ENCODE peak calls at places on chromosome 13, in six cellular contexts. N is neural progenitor cell, Q is MM.1S, R is PC-3, P is GM23338, G is SK-N-SH. A is an unnamed sample.

GRCh38 chr13:107545946-107546502 is 669.3 kb downstream of the LIG4 start:
- DNase-seq in P (no peak), N (no peak), R (no peak), G (no peak), Q (no peak), A (no peak)

GRCh38 chr13:33471182-33471581 is 185.6 kb upstream of the STARD13 start:
- DNase-seq in Q (no peak), R (peak; percentile 36), G (no peak), N (peak; percentile 36), P (no peak), A (no peak)

GRCh38 chr13:36325912-36326311 is 20.3 kb downstream of the SPART start:
- DNase-seq in G (no peak), R (no peak), Q (no peak), N (peak; percentile 21), P (no peak), A (no peak)

GRCh38 chr13:62302341-62302740 is 886.7 kb upstream of the PCDH20 start:
- DNase-seq in G (no peak), N (no peak), R (peak; percentile 23), Q (no peak), P (no peak), A (no peak)

GRCh38 chr13:98647121-98647520 is 70.2 kb upstream of the STK24 start:
- DNase-seq in R (no peak), Q (no peak), G (no peak), N (no peak), P (no peak), A (no peak)

GRCh38 chr13:114143806-114144605 is 11.6 kb upstream of the RASA3 start:
- DNase-seq in G (peak; percentile 61), P (peak; percentile 72), R (no peak), N (peak; percentile 76), Q (no peak), A (no peak)

GRCh38 chr13:105202384-105202783 is 1333.1 kb downstream of the EFNB2 start:
- DNase-seq in N (peak; percentile 56), G (peak; percentile 9), P (peak; percentile 78), R (peak; percentile 43), Q (peak; percentile 18), A (no peak)

GRCh38 chr13:27744861-27745260 is 47.4 kb upstream of the GSX1 start:
- DNase-seq in G (no peak), Q (no peak), P (peak; percentile 78), N (peak; percentile 93), R (no peak), A (no peak)

GRCh38 chr13:71870036-71870435 is 3.0 kb upstream of the DACH1 start:
- DNase-seq in P (peak; percentile 23), N (peak; percentile 51), Q (no peak), G (no peak), R (no peak), A (no peak)

GRCh38 chr13:42038661-42039456 is 9.6 kb upstream of the DGKH start:
- DNase-seq in G (no peak), Q (no peak), N (peak; percentile 17), P (no peak), R (no peak), A (peak; percentile 63)

GRCh38 chr13:48629282-48629681 is 24.4 kb upstream of the CYSLTR2 start:
- DNase-seq in P (no peak), Q (no peak), G (no peak), R (no peak), N (no peak), A (no peak)

GRCh38 chr13:71459708-71460107 is 407.3 kb downstream of the DACH1 start:
- DNase-seq in Q (no peak), G (no peak), P (no peak), N (no peak), R (no peak), A (no peak)

GRCh38 chr13:33218020-33218419 is 67.5 kb downstream of the STARD13 start:
- DNase-seq in Q (no peak), G (no peak), P (peak; percentile 44), N (no peak), R (peak; percentile 88), A (peak; percentile 43)

GRCh38 chr13:29760561-29760960 is 89.9 kb downstream of the UBL3 start:
- DNase-seq in G (no peak), R (no peak), P (no peak), N (no peak), Q (peak; percentile 6), A (no peak)

GRCh38 chr13:109654341-109655205 is 131.8 kb downstream of the IRS2 start:
- DNase-seq in P (no peak), N (no peak), Q (no peak), G (no peak), R (no peak), A (no peak)

GRCh38 chr13:28753208-28753892 is 34.6 kb upstream of the SLC46A3 start:
- DNase-seq in P (peak; percentile 86), N (no peak), Q (no peak), R (peak; percentile 92), G (no peak), A (peak; percentile 98)

GRCh38 chr13:27147530-27148170 is 24.0 kb downstream of the USP12 start:
- DNase-seq in R (no peak), Q (no peak), N (no peak), P (no peak), G (no peak), A (no peak)

GRCh38 chr13:40469581-40470282 is 196.7 kb downstream of the FOXO1 start:
- DNase-seq in P (no peak), N (no peak), R (no peak), G (no peak), Q (no peak), A (peak; percentile 9)

GRCh38 chr13:110714798-110715394 is 1.4 kb downstream of the ING1 start:
- DNase-seq in P (peak; percentile 64), Q (peak; percentile 43), G (no peak), N (peak; percentile 74), R (peak; percentile 37), A (peak; percentile 68)

GRCh38 chr13:80251403-80251802 is 89.5 kb downstream of the SPRY2 start:
- DNase-seq in N (peak; percentile 1), G (no peak), P (peak; percentile 11), R (peak; percentile 64), Q (peak; percentile 17), A (peak; percentile 17)

GRCh38 chr13:58843071-58843470 is 1211.5 kb downstream of the PCDH17 start:
- DNase-seq in R (no peak), P (no peak), N (no peak), G (no peak), Q (no peak), A (no peak)
- TF ChIP-seq EZH2phosphoT487 in R (no peak), P (no peak), N (no peak), G (no peak), Q (no peak), A (no peak)

GRCh38 chr13:50055454-50055853 is 40.2 kb downstream of the KCNRG start:
- DNase-seq in R (no peak), P (no peak), Q (no peak), G (no peak), N (no peak), A (no peak)

GRCh38 chr13:50053844-50054243 is 38.6 kb downstream of the KCNRG start:
- DNase-seq in R (no peak), G (no peak), P (no peak), Q (no peak), N (no peak), A (no peak)

DNA sequence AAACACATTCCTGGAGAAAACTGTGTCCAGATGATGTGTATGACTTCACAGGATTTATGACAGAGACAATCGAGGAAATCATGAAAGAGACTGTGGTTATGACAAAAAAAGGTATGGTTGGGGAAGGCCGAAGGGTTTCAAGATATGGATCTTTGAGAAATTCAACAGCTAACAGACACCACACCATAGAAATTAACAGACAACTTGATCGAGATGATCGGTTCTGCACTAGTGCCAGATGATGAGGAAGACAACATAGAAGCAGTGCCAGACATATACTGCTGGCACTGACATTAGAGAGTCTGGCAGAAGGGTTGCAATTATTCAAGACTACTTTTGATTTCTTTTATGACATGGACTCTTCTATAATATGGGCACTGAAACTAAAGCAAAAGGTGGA is 37.2 kb downstream of the KCNRG start:
- DNase-seq in N (no peak), P (no peak), G (no peak), Q (no peak), R (no peak), A (no peak)
- H3F3A ChIP-seq in N (no peaks in the 10 kb centered on the region), P (no peaks in the 10 kb centered on the region), G (peaks cover 21% of the 10 kb centered on the region), Q (no peaks in the 10 kb centered on the region), R (no peaks in the 10 kb centered on the region), A (peaks cover 10% of the 10 kb centered on the region)

GRCh38 chr13:50712882-50713281 is 130.6 kb downstream of the DLEU7 start:
- DNase-seq in Q (no peak), N (no peak), P (no peak), R (no peak), G (no peak), A (no peak)

GRCh38 chr13:50711449-50711848 is 132.0 kb downstream of the DLEU7 start:
- DNase-seq in Q (no peak), N (no peak), R (no peak), G (peak; percentile 28), P (no peak), A (no peak)

GRCh38 chr13:50714886-50715285 is 128.6 kb downstream of the DLEU7 start:
- DNase-seq in Q (no peak), G (no peak), P (no peak), N (no peak), R (no peak), A (no peak)

GRCh38 chr13:50713849-50714248 is 129.6 kb downstream of the DLEU7 start:
- DNase-seq in R (peak; percentile 31), P (no peak), G (no peak), N (no peak), Q (no peak), A (peak; percentile 78)

GRCh38 chr13:50712469-50712868 is 131.0 kb downstream of the DLEU7 start:
- DNase-seq in G (no peak), R (no peak), Q (no peak), N (no peak), P (no peak), A (no peak)
- H3K4me1 ChIP-seq in G (peaks cover 8% of the 10 kb centered on the region), R (no peaks in the 10 kb centered on the region), Q (peaks cover 7% of the 10 kb centered on the region), N (no peaks in the 10 kb centered on the region), P (no peaks in the 10 kb centered on the region), A (peaks cover 18% of the 10 kb centered on the region)

GRCh38 chr13:75360170-75360569 is 121.8 kb downstream of the TBC1D4 start:
- DNase-seq in Q (no peak), N (no peak), G (no peak), P (no peak), R (no peak), A (no peak)

GRCh38 chr13:75362026-75362425 is 119.9 kb downstream of the TBC1D4 start:
- DNase-seq in R (no peak), N (no peak), G (no peak), P (no peak), Q (no peak), A (no peak)

GRCh38 chr13:75356426-75356825 is 125.5 kb downstream of the TBC1D4 start:
- DNase-seq in Q (no peak), R (no peak), N (no peak), G (no peak), P (no peak), A (no peak)

GRCh38 chr13:75357576-75358295 is 124.2 kb downstream of the TBC1D4 start:
- DNase-seq in P (peak; percentile 83), Q (peak; percentile 62), R (peak; percentile 76), G (peak; percentile 74), N (peak; percentile 77), A (peak; percentile 78)

DNA sequence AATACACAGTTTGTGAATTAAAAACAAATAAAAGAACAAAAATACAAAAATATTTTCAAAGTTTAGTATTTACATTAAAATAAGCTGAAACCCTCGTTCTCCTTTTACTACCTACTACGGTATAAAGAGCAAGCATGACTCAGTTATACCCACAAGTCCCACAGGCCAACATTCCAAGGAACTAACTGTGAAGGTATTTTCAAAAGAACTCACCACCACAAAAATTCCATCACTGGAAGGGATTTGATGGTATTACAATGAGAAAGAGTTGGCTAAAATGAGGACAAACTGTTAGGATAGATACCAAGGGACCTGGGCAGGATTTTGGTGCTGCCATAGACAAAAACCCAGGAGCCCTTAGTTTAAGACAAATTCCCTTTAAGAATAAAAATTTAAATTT is 122.7 kb downstream of the TBC1D4 start:
- DNase-seq in R (peak; percentile 89), P (peak; percentile 66), Q (no peak), G (no peak), N (peak; percentile 14), A (peak; percentile 97)
- TF ChIP-seq EZH2phosphoT487 in R (no peak), P (no peak), Q (no peak), G (no peak), N (no peak), A (no peak)